ENCODE peak calls at places on chromosomes 2 and 18, in seven cellular contexts. Y is NT2/D1, K is GM10248, P is IMR-90, O is GM20000, F is HEK293T, J is HL-60. S is an unnamed sample.

GRCh38 chr2:119760876-119761275 is 1.2 kb downstream of the PTPN4 start:
- DNase-seq in Y (no peak), K (no peak), P (peak), O (peak), F (no peak), J (no peak), S (peak)

GRCh38 chr2:42791606-42792005 is 777 bp downstream of the HAAO start:
- DNase-seq in Y (no peak), K (no peak), P (no peak), O (no peak), F (no peak), J (no peak), S (no peak)

GRCh38 chr2:51918113-51918512 is 886.2 kb upstream of the NRXN1 start:
- DNase-seq in Y (no peak), K (no peak), P (peak), O (no peak), F (no peak), J (peak), S (no peak)

GRCh38 chr2:15737314-15738224 is 145.9 kb downstream of the DDX1 start:
- DNase-seq in Y (no peak), K (no peak), P (no peak), O (no peak), F (no peak), J (no peak), S (no peak)

GRCh38 chr2:172811027-172811426 is 75.4 kb downstream of the RAPGEF4 start:
- DNase-seq in Y (no peak), K (no peak), P (peak), O (no peak), F (no peak), J (no peak), S (peak)

GRCh38 chr2:236689981-236690380 is 120.4 kb downstream of the ACKR3 start:
- DNase-seq in Y (no peak), K (no peak), P (no peak), O (no peak), F (no peak), J (no peak), S (no peak)

GRCh38 chr2:236195726-236196125 is 27.5 kb upstream of the GBX2 start:
- DNase-seq in Y (no peak), K (no peak), P (no peak), O (no peak), F (no peak), J (no peak), S (no peak)

GRCh38 chr18:3675446-3675845 is 225.5 kb downstream of the TGIF1 start:
- DNase-seq in Y (no peak), K (no peak), P (peak), O (no peak), F (no peak), J (no peak), S (no peak)

GRCh38 chr2:69604026-69604678 is 39.4 kb downstream of the AAK1 start:
- DNase-seq in Y (no peak), K (no peak), P (peak), O (no peak), F (no peak), J (no peak), S (no peak)

GRCh38 chr2:96523659-96524481 is 12.7 kb upstream of the ARID5A start:
- DNase-seq in Y (no peak), K (no peak), P (peak), O (no peak), F (no peak), J (no peak), S (no peak)

GRCh38 chr2:16033032-16033293 is 92.6 kb downstream of the MYCN start:
- DNase-seq in Y (no peak), K (no peak), P (no peak), O (no peak), F (no peak), J (no peak), S (no peak)

GRCh38 chr18:37368110-37368812 is 197.3 kb downstream of the CELF4 start:
- DNase-seq in Y (no peak), K (no peak), P (no peak), O (no peak), F (no peak), J (no peak), S (no peak)

GRCh38 chr2:171864357-171864985 is 29.6 kb downstream of the SLC25A12 start:
- DNase-seq in Y (no peak), K (no peak), P (no peak), O (no peak), F (no peak), J (no peak), S (no peak)

GRCh38 chr2:29000481-29000880 is 19.4 kb downstream of the TOGARAM2 start:
- DNase-seq in Y (no peak), K (peak), P (peak), O (peak), F (no peak), J (peak), S (peak)

GRCh38 chr2:181750305-181750704 is 70.0 kb upstream of the NEUROD1 start:
- DNase-seq in Y (no peak), K (no peak), P (no peak), O (no peak), F (no peak), J (no peak), S (no peak)

GRCh38 chr2:30979822-30980245 is 158.4 kb downstream of the GALNT14 start:
- DNase-seq in Y (no peak), K (no peak), P (peak), O (no peak), F (no peak), J (no peak), S (no peak)

GRCh38 chr2:71896385-71897144 is 251.1 kb downstream of the CYP26B1 start:
- DNase-seq in Y (no peak), K (no peak), P (no peak), O (no peak), F (peak), J (no peak), S (no peak)

GRCh38 chr18:55780591-55781071 is 192.6 kb upstream of the TCF4 start:
- DNase-seq in Y (no peak), K (no peak), P (peak), O (peak), F (no peak), J (no peak), S (peak)

GRCh38 chr2:96074156-96074555 is 39.4 kb upstream of the GPAT2 start:
- DNase-seq in Y (no peak), K (no peak), P (no peak), O (no peak), F (no peak), J (no peak), S (no peak)

GRCh38 chr18:45142868-45143267 is 462.2 kb downstream of the SETBP1 start:
- DNase-seq in Y (no peak), K (no peak), P (no peak), O (no peak), F (no peak), J (no peak), S (no peak)

GRCh38 chr2:207722773-207723424 is 11.5 kb downstream of the CCNYL1 start:
- DNase-seq in Y (no peak), K (no peak), P (no peak), O (no peak), F (no peak), J (no peak), S (no peak)

GRCh38 chr2:60075048-60075447 is 478.4 kb downstream of the BCL11A start:
- DNase-seq in Y (no peak), K (no peak), P (no peak), O (no peak), F (no peak), J (no peak), S (no peak)

GRCh38 chr2:238970553-238971081 is 122.7 kb downstream of the TWIST2 start:
- DNase-seq in Y (peak), K (peak), P (peak), O (peak), F (peak), J (no peak), S (peak)

GRCh38 chr18:8260319-8260718 is 348.9 kb upstream of the RAB12 start:
- DNase-seq in Y (peak), K (no peak), P (peak), O (no peak), F (no peak), J (no peak), S (no peak)

GRCh38 chr2:60528366-60528765 is 25.1 kb downstream of the BCL11A start:
- DNase-seq in Y (no peak), K (no peak), P (no peak), O (no peak), F (no peak), J (no peak), S (no peak)

GRCh38 chr18:43009666-43010065 is 105.8 kb downstream of the RIT2 start:
- DNase-seq in Y (no peak), K (no peak), P (no peak), O (no peak), F (no peak), J (no peak), S (no peak)

GRCh38 chr2:160581035-160581434 is 87.4 kb upstream of the RBMS1 start:
- DNase-seq in Y (no peak), K (no peak), P (peak), O (no peak), F (no peak), J (no peak), S (no peak)

GRCh38 chr2:240963065-240963375 is 35.4 kb upstream of the SNED1 start:
- DNase-seq in Y (no peak), K (no peak), P (no peak), O (no peak), F (no peak), J (no peak), S (no peak)

GRCh38 chr2:142874293-142874814 is 3.1 kb upstream of the KYNU start:
- DNase-seq in Y (no peak), K (no peak), P (peak), O (no peak), F (no peak), J (peak), S (no peak)

GRCh38 chr2:51782874-51783765 is 751.2 kb upstream of the NRXN1 start:
- DNase-seq in Y (no peak), K (no peak), P (peak), O (no peak), F (no peak), J (no peak), S (no peak)

GRCh38 chr18:55479656-55480420 is 108.2 kb downstream of the TCF4 start:
- DNase-seq in Y (no peak), K (no peak), P (no peak), O (no peak), F (no peak), J (no peak), S (no peak)

GRCh38 chr2:204487447-204488229 is 57.6 kb upstream of the PARD3B start:
- DNase-seq in Y (no peak), K (no peak), P (peak), O (no peak), F (no peak), J (no peak), S (no peak)

GRCh38 chr18:56873441-56874140 is 222.4 kb downstream of the WDR7 start:
- DNase-seq in Y (peak), K (no peak), P (no peak), O (no peak), F (no peak), J (no peak), S (no peak)

GRCh38 chr2:238231251-238231793 is 8.5 kb downstream of the HES6 start:
- DNase-seq in Y (peak), K (peak), P (peak), O (peak), F (no peak), J (no peak), S (peak)

GRCh38 chr2:113877651-113878594 is 12.0 kb upstream of the ACTR3 start:
- DNase-seq in Y (no peak), K (no peak), P (peak), O (no peak), F (no peak), J (no peak), S (no peak)

GRCh38 chr2:240456607-240457222 is 21.3 kb downstream of the GPC1 start:
- DNase-seq in Y (no peak), K (no peak), P (no peak), O (no peak), F (no peak), J (no peak), S (no peak)

GRCh38 chr2:88003074-88003755 is 13.1 kb downstream of the RNU2-63P start:
- DNase-seq in Y (no peak), K (no peak), P (no peak), O (no peak), F (no peak), J (no peak), S (no peak)